ENCODE peak calls at places on chromosomes 16 and 17, in four cellular contexts. K is HFFc6; C is activated CD4-positive, alpha-beta T cell treated with anti-CD3 and anti-CD28 coated beads, Interleukin-2, amount 10 ng/mL, durations not matched to agents 7 days and 5 days; I is mesenteric fat pad. T is an unnamed sample.

GRCh38 chr16:66848172-66848571 is 4.0 kb downstream of the CA7 start:
- DNase-seq in K (no peak), C (no peak), I (no peak), T (no peak)

GRCh38 chr16:88334517-88335149 is 48.1 kb upstream of the ZNF469 start:
- DNase-seq in K (no peak), C (no peak), I (no peak), T (no peak)

GRCh38 chr17:8060274-8060673 is 21.4 kb downstream of the ALOX15B start:
- DNase-seq in K (peak), C (peak), I (no peak), T (peak)

GRCh38 chr16:24975428-24975889 is 39.7 kb downstream of the ARHGAP17 start:
- DNase-seq in K (no peak), C (no peak), I (no peak), T (no peak)

GRCh38 chr16:17972460-17972943 is 364.0 kb downstream of the NPIPA8 start:
- DNase-seq in K (no peak), C (no peak), I (no peak), T (no peak)

GRCh38 chr16:85451646-85452363 is 161.3 kb upstream of the GSE1 start:
- DNase-seq in K (no peak), C (no peak), I (no peak), T (no peak)

GRCh38 chr16:58510097-58510775 is 5.1 kb upstream of the SETD6 start:
- DNase-seq in K (no peak), C (no peak), I (peak), T (no peak)

GRCh38 chr16:64791756-64792155 is 330.1 kb downstream of the CDH11 start:
- DNase-seq in K (no peak), C (no peak), I (no peak), T (no peak)

GRCh38 chr16:55542459-55543082 is 23.9 kb upstream of the CAPNS2 start:
- DNase-seq in K (peak), C (no peak), I (no peak), T (peak)

GRCh38 chr17:79932907-79933306 is 93.7 kb upstream of the CBX4 start:
- DNase-seq in K (no peak), C (no peak), I (no peak), T (no peak)

GRCh38 chr16:19882641-19883040 is 2.0 kb downstream of the GPRC5B start:
- DNase-seq in K (no peak), C (no peak), I (no peak), T (no peak)

GRCh38 chr17:46044286-46044928 is 45.4 kb downstream of the STH start:
- DNase-seq in K (peak), C (peak), I (no peak), T (peak)

GRCh38 chr16:13186813-13187212 is 285.4 kb downstream of the SHISA9 start:
- DNase-seq in K (no peak), C (no peak), I (no peak), T (no peak)

GRCh38 chr17:50139950-50140885 is 10.3 kb upstream of the SAMD14 start:
- DNase-seq in K (peak), C (peak), I (peak), T (peak)

GRCh38 chr16:83200005-83200779 is 573.4 kb downstream of the CDH13 start:
- DNase-seq in K (no peak), C (no peak), I (no peak), T (no peak)